ENCODE peak calls at places on chromosomes 13 and 19, in nine cellular contexts. D is transverse colon; Y is SJCRH30; W is suprapubic skin; F is GM23338; K is aorta; H is breast epithelium; B is CD4-positive, alpha-beta memory T cell; E is AG04450. M is an unnamed sample.

GRCh38 chr13:59710416-59710815 is 453.3 kb downstream of the DIAPH3 start:
- DNase-seq in E (no peak), K (no peak), D (no peak), W (no peak), H (no peak), F (no peak), Y (no peak), B (no peak), M (no peak)

GRCh38 chr19:12938536-12939291 is at the start of gene CALR:
- DNase-seq in Y (peak; percentile 59), K (peak; percentile 65), W (no peak), B (no peak), H (no peak), D (peak; percentile 45), F (no peak), E (no peak), M (no peak)

GRCh38 chr19:52936958-52937334 is 13.7 kb upstream of the ZNF888 start:
- DNase-seq in Y (no peak), H (no peak), W (no peak), E (no peak), F (no peak), K (no peak), D (no peak), B (no peak), M (no peak)

GRCh38 chr19:12936582-12936981 is 1.8 kb upstream of the CALR start:
- DNase-seq in F (no peak), B (no peak), W (no peak), H (no peak), D (no peak), K (no peak), Y (no peak), E (no peak), M (no peak)

GRCh38 chr13:110308377-110309158 is 1.5 kb downstream of the COL4A2 start:
- DNase-seq in H (no peak), E (no peak), K (no peak), F (peak; percentile 85), Y (peak; percentile 71), B (no peak), D (no peak), W (peak; percentile 72), M (no peak)

GRCh38 chr13:52141299-52141698 is 12.4 kb upstream of the NEK5 start:
- DNase-seq in W (no peak), D (no peak), B (no peak), F (no peak), Y (no peak), K (no peak), E (no peak), H (no peak), M (no peak)

GRCh38 chr19:18461471-18461870 is 23.5 kb upstream of the ISYNA1 start:
- DNase-seq in E (no peak), K (no peak), B (no peak), W (no peak), H (no peak), F (no peak), Y (no peak), D (no peak), M (no peak)

GRCh38 chr13:108895220-108895704 is 265.9 kb downstream of the MYO16 start:
- DNase-seq in K (no peak), H (no peak), W (no peak), Y (peak; percentile 52), F (peak; percentile 69), B (peak; percentile 30), E (no peak), D (no peak), M (no peak)

GRCh38 chr13:41543664-41544300 is 86.4 kb downstream of the RGCC start:
- DNase-seq in F (no peak), H (no peak), D (no peak), B (no peak), E (no peak), Y (no peak), W (no peak), K (no peak), M (no peak)

GRCh38 chr19:45331411-45331810 is 8.7 kb upstream of the CKM start:
- DNase-seq in W (no peak), F (no peak), Y (no peak), E (no peak), D (no peak), B (no peak), K (no peak), H (no peak), M (no peak)

GRCh38 chr19:24073807-24074206 is 13.2 kb upstream of the ZNF254 start:
- DNase-seq in H (no peak), B (no peak), W (no peak), D (peak; percentile 16), Y (no peak), K (no peak), E (no peak), F (no peak), M (no peak)

DNA sequence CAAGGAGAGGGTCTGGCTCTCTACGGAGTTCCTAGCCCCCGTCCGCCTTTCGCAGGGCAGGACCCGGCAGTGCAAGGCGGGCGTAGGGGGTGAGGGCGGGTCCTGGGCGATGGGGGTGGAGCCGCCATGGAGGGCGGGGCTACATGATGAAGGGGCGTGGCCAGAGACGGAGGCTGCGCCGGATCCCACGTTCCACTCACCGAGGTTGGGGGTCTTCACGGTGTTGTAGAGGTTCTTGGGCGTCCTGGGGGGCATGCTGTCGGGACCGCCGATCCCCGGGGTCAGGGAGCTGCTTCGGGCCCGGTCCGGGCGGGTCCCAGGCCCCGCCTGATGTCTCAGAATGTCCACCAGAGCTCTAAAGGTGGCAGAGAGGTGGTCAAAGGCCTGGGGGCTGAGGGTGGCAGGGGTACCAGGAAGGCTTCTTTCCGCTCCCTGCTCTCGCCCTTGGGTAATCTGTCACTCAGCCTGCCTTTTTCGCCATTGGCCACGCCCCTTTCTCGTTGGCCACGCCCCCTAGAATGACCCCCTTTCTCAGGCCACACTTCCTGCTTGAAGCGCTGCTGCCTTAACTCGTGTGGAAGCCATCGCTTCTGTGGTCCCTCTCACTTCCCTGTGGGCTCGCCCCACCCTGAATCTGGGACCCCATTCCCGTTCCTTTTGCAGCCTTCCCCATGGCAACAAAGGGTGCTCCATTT is 2.5 kb downstream of the SHISA7 start:
- DNase-seq in Y (peak; percentile 40), E (no peak), D (no peak), W (no peak), K (no peak), B (no peak), H (no peak), F (peak; percentile 89), M (no peak)
- H3K4me3 ChIP-seq in Y (no peak overlapping the region), E (no peak overlapping the region), D (no peak overlapping the region), W (no peak overlapping the region), K (no peak overlapping the region), B (no peak overlapping the region), H (no peak overlapping the region), F (peak overlapping the region; percentile 67), M (no peak overlapping the region)

GRCh38 chr13:73062368-73062767 is 3.6 kb downstream of the KLF5 start:
- DNase-seq in D (no peak), K (no peak), Y (no peak), W (no peak), E (no peak), F (no peak), B (no peak), H (no peak), M (no peak)

GRCh38 chr13:73061478-73062275 is 2.9 kb downstream of the KLF5 start:
- DNase-seq in H (no peak), F (peak; percentile 22), W (no peak), B (no peak), D (no peak), K (no peak), E (no peak), Y (no peak), M (no peak)

GRCh38 chr13:73059460-73060250 is 850 bp downstream of the KLF5 start:
- DNase-seq in K (peak; percentile 57), B (peak; percentile 55), E (no peak), Y (peak; percentile 61), F (peak; percentile 80), H (peak; percentile 72), D (no peak), W (no peak), M (no peak)

GRCh38 chr13:73058741-73059459 is at the start of gene KLF5:
- DNase-seq in W (peak; percentile 98), K (peak; percentile 97), B (peak; percentile 94), D (peak; percentile 98), H (peak; percentile 97), Y (peak; percentile 95), E (peak; percentile 77), F (peak; percentile 97), M (peak; percentile 74)

DNA sequence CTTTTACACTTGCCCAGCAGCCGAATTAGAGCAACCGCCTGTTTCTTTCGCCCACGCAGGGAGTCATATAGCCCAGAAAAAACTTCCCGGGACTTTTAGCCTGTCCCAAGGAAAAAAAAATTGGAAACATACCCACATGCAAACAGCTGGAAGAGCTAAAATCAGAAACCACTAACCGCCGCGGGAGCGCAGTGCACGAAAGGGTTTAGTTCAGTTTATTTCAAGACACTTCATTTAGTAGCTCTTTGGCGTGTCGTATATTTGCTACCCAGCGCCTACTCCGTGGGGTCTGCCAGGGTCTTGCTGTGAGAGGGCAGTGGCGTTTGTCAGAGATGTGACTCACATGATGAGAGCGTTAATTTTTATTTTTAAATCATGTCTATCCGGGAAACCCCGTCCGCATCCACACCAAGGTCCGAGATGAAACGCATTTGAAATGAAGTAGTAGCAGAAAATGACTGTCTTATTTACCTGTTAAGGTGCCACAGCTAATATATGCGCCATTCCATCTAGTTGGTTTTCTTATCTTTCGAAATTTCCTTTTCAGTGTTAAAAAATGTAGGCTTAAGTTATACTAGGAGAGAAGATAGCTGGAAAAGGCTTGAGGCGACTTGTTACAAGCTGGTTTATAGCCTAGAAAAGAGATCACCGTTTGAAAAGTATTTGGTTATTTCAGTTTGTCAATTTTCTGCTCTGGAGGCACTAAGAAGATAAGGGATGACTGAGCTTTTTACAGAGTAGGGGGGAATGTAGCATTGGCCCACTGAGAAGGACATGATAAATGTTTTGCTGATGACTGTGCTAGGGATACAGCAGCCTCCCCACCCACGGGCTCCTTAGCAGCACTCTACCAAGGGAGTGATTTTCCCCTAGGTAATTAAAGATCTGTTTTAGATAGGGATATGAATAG is 1.7 kb downstream of the KLF5 start:
- DNase-seq in F (no peak), W (no peak), H (no peak), D (no peak), K (peak; percentile 48), B (peak; percentile 2), E (peak; percentile 50), Y (peak; percentile 71), M (no peak)
- H3K27me3 ChIP-seq in F (peaks cover 66% of the 10 kb centered on the region), W (peaks cover 9% of the 10 kb centered on the region), H (no peaks in the 10 kb centered on the region), D (peaks cover 3% of the 10 kb centered on the region), K (no peaks in the 10 kb centered on the region), B (peaks cover 11% of the 10 kb centered on the region), E (no peaks in the 10 kb centered on the region), Y (no peaks in the 10 kb centered on the region), M (no peaks in the 10 kb centered on the region)

GRCh38 chr19:16457195-16457953 is 14.4 kb downstream of the EPS15L1 start:
- DNase-seq in W (peak; percentile 84), D (no peak), Y (peak; percentile 81), E (no peak), F (peak; percentile 47), B (no peak), H (no peak), K (peak; percentile 65), M (no peak)
- H3K4me3 ChIP-seq in W (no peak overlapping the region), D (no peak overlapping the region), Y (peak overlapping the region; percentile 35), E (peak overlapping the region; percentile 15), F (peak overlapping the region; percentile 35), B (no peak overlapping the region), H (no peak overlapping the region), K (no peak overlapping the region), M (no peak overlapping the region)

DNA sequence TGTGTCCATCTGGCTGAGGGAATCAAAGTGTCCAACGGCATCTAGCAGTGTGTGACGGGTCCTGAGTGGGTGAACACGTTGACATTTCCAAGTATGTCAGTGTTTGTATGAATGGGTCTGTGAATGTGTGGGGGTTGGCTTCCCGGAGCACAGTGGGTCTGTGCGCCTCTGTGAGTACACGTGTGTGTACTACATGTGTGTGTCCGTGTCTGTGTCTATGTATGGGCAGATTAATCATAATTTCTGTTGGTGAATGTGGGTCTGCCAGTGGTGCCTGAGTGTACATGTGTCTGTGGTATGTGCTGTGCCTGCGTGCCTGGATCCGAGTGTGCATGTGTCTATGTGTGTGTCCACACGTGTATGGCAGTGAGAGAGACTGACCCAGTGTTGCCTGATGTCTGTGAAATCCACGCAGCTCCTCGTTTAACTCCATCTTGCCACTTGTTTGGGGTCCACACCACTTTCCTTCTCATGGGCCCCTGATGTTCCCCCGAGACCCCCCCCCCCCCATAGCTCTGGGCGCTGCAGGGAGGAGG is 5.4 kb downstream of the CCDC8 start:
- DNase-seq in F (no peak), H (no peak), E (no peak), W (no peak), D (no peak), B (no peak), Y (no peak), K (no peak), M (no peak)
- H3K27me3 ChIP-seq in F (peaks cover 67% of the 10 kb centered on the region), H (no peaks in the 10 kb centered on the region), E (peaks cover 3% of the 10 kb centered on the region), W (peaks cover 63% of the 10 kb centered on the region), D (peaks cover 93% of the 10 kb centered on the region), B (peaks cover 28% of the 10 kb centered on the region), Y (no peaks in the 10 kb centered on the region), K (no peaks in the 10 kb centered on the region), M (no peaks in the 10 kb centered on the region)